ENCODE peak calls at places on chromosome 12, in four cellular contexts. Y is IMR-90, M is prostate gland, L is uterus. F is an unnamed sample.

GRCh38 chr12:5807090-5807414 is 138.0 kb downstream of the ANO2 start:
- DNase-seq in Y (peak; percentile 53), M (no peak), L (no peak), F (no peak)

GRCh38 chr12:3884671-3885070 is 11.5 kb upstream of the PARP11 start:
- DNase-seq in M (no peak), Y (no peak), L (no peak), F (no peak)

GRCh38 chr12:85279449-85280137 is 427 bp upstream of the ALX1 start:
- DNase-seq in Y (no peak), L (peak; percentile 14), M (no peak), F (no peak)

GRCh38 chr12:49369723-49370145 is 2.5 kb downstream of the SPATS2 start:
- DNase-seq in M (no peak), Y (peak; percentile 54), L (peak; percentile 27), F (no peak)

GRCh38 chr12:114186241-114187002 is 219.5 kb downstream of the TBX5 start:
- DNase-seq in L (no peak), Y (no peak), M (no peak), F (no peak)

GRCh38 chr12:46470039-46470627 is 97.6 kb upstream of the SLC38A2 start:
- DNase-seq in Y (no peak), M (no peak), L (no peak), F (no peak)

GRCh38 chr12:124438415-124439056 is 128.9 kb downstream of the NCOR2 start:
- DNase-seq in L (no peak), Y (no peak), M (no peak), F (no peak)

GRCh38 chr12:49854976-49855375 is 12.1 kb upstream of the BCDIN3D start:
- DNase-seq in L (no peak), M (no peak), Y (no peak), F (peak; percentile 82)

GRCh38 chr12:117860111-117860510 is 108.7 kb downstream of the KSR2 start:
- DNase-seq in M (no peak), L (no peak), Y (no peak), F (no peak)

GRCh38 chr12:69873429-69873828 is 48.4 kb downstream of the MYRFL start:
- DNase-seq in L (no peak), M (no peak), Y (no peak), F (no peak)

GRCh38 chr12:26119391-26119981 is 5.4 kb downstream of the BHLHE41 start:
- DNase-seq in Y (peak; percentile 78), M (no peak), L (no peak), F (no peak)

GRCh38 chr12:11836282-11836963 is 186.9 kb downstream of the ETV6 start:
- DNase-seq in L (no peak), Y (no peak), M (no peak), F (no peak)

GRCh38 chr12:47739959-47740358 is 14.7 kb upstream of the ENDOU start:
- DNase-seq in M (no peak), Y (no peak), L (no peak), F (no peak)

GRCh38 chr12:47799357-47799955 is 20.2 kb downstream of the HDAC7 start:
- DNase-seq in L (no peak), M (no peak), Y (no peak), F (no peak)

GRCh38 chr12:113422030-113422900 is at the start of gene SDSL:
- DNase-seq in M (peak; percentile 49), Y (peak; percentile 80), L (peak; percentile 27), F (peak; percentile 95)

GRCh38 chr12:109883429-109883828 is 3.1 kb upstream of the GLTP start:
- DNase-seq in L (no peak), M (no peak), Y (no peak), F (no peak)

GRCh38 chr12:112149596-112149995 is 24.2 kb downstream of the TRAFD1 start:
- DNase-seq in Y (no peak), L (no peak), M (no peak), F (no peak)

GRCh38 chr12:68229956-68230355 is 4.3 kb upstream of the IL26 start:
- DNase-seq in L (no peak), Y (no peak), M (no peak), F (no peak)

GRCh38 chr12:103331643-103332042 is 164.1 kb downstream of the C12orf42 start:
- DNase-seq in Y (no peak), M (no peak), L (no peak), F (no peak)

GRCh38 chr12:123106640-123107359 is 44.1 kb downstream of the PITPNM2 start:
- DNase-seq in L (no peak), M (no peak), Y (no peak), F (no peak)

GRCh38 chr12:112121780-112122565 is 3.4 kb upstream of the TRAFD1 start:
- DNase-seq in Y (peak; percentile 88), M (peak; percentile 65), L (peak; percentile 84), F (peak; percentile 93)

GRCh38 chr12:3129301-3130052 is 52.3 kb downstream of the TSPAN9 start:
- DNase-seq in L (no peak), M (no peak), Y (peak; percentile 88), F (no peak)

GRCh38 chr12:58918475-58918874 is 1.8 kb downstream of the LRIG3 start:
- DNase-seq in L (no peak), M (no peak), Y (peak; percentile 15), F (no peak)

GRCh38 chr12:104204690-104205480 is 10.7 kb upstream of the TXNRD1 start:
- DNase-seq in L (no peak), Y (no peak), M (no peak), F (no peak)

GRCh38 chr12:27608890-27609289 is 84.9 kb downstream of the PPFIBP1 start:
- DNase-seq in M (no peak), L (no peak), Y (no peak), F (no peak)

GRCh38 chr12:123894823-123895338 is 77.8 kb downstream of the CCDC92 start:
- DNase-seq in M (no peak), L (no peak), Y (no peak), F (no peak)

GRCh38 chr12:53963005-53963404 is 8.3 kb downstream of the HOXC12 start:
- DNase-seq in Y (no peak), M (no peak), L (no peak), F (no peak)

GRCh38 chr12:53964315-53964713 is 8.6 kb upstream of the HOXC11 start:
- DNase-seq in L (no peak), Y (no peak), M (no peak), F (no peak)

GRCh38 chr12:53965251-53966069 is 7.5 kb upstream of the HOXC11 start:
- DNase-seq in Y (no peak), L (peak; percentile 71), M (no peak), F (no peak)

GRCh38 chr12:53966070-53966384 is 6.9 kb upstream of the HOXC11 start:
- DNase-seq in L (no peak), Y (no peak), M (no peak), F (no peak)

DNA sequence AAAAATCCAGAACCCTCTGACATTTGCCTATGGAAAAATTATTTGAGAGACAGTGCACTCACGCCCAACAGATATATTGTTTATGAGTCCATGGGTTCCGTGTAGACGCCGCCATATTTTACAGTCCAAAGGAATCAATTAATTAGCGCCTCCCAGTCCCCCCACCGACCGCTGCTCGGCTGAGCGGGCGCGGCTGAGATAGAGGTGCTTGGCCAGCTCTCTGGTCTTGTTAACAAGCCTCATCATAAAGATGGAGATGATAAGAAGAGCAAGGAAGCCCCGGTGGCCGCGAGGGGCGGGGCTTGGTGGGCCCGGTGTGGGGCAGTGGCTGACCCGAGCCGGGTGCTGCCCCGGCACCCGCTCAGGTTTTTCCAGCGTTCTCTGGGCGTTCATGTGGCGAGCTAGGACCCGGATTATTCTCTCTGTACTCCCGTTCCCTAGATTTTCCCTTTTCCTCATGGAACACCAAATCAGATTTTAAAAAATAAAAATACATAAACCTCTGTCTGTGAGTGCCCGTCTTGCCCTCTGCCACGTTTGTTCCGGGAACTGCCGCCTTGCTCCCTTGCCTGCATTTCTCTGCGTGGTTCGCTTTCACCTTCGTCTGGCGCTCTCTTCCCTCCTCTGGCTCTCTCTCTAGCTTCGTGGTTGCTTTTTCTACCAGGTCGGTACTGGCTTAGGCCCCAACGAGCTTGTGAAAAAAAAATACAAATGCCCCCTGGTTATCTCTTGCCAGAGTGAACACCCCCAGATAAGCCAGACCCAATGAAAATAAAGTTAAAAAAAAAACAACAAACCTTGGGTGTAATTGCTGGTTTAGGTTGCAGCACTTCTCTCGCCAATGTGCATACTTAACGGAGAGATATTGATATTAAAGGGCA is 9.0 kb downstream of the HOXC12 start:
- DNase-seq in L (no peak), Y (no peak), M (no peak), F (no peak)
- H3K27me3 ChIP-seq in L (peaks cover 20% of the 10 kb centered on the region), Y (peaks cover 93% of the 10 kb centered on the region), M (peaks cover 54% of the 10 kb centered on the region), F (peaks cover 9% of the 10 kb centered on the region)

GRCh38 chr12:946212-946611 is 3.3 kb downstream of the RAD52 start:
- DNase-seq in M (no peak), Y (peak; percentile 42), L (no peak), F (no peak)
- TF ChIP-seq CTCF in M (no peak), Y (no peak), L (no peak), F (no peak)

GRCh38 chr12:131346578-131347344 is 364.1 kb upstream of the SFSWAP start:
- DNase-seq in M (no peak), L (no peak), Y (no peak), F (no peak)

GRCh38 chr12:131347732-131348131 is 363.2 kb upstream of the SFSWAP start:
- DNase-seq in M (no peak), Y (no peak), L (no peak), F (no peak)

GRCh38 chr12:131349397-131350127 is 361.3 kb upstream of the SFSWAP start:
- DNase-seq in M (no peak), Y (no peak), L (no peak), F (no peak)

GRCh38 chr12:131347345-131347714 is 363.6 kb upstream of the SFSWAP start:
- DNase-seq in L (no peak), M (no peak), Y (no peak), F (no peak)

DNA sequence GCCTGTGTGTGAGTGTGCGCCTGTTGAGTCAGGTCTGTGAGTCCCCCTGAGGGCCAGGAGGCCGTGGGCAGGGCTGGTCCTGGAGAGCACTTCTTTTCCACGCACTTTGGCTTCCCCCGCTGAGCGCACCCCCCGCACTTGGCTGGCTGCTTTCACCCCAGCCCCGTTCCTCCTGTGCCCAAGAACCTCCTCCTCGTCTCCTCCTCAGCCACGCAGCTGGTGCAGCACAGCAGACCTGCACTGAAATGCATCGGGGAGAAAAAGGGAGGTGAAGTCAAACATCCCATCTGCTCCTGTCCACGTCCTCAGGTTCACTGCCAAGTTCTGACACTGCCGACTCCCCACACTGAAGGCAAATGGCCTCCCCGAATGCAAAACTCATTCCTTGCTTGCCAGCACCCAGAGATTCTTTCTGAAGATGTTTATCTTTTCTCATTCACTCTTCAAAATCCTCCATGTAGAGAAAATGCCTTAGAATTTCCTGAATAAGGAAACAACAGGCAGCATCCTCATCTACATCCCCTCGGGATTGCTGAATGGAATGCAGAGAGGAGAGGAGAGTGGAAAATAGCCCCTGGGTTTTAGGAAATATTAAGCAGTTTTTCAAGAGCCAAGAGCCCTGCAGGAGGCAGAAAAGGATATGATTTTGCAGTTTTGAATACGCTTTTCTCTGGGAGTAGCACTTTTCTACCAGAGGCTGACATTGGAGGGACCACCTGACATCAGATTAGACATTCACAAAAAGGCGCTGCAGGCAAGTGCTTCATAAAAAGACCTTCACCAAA is 362.5 kb upstream of the SFSWAP start:
- DNase-seq in Y (no peak), L (no peak), M (no peak), F (no peak)
- H3K27me3 ChIP-seq in Y (no peaks in the 10 kb centered on the region), L (no peaks in the 10 kb centered on the region), M (peaks cover 4% of the 10 kb centered on the region), F (no peaks in the 10 kb centered on the region)

DNA sequence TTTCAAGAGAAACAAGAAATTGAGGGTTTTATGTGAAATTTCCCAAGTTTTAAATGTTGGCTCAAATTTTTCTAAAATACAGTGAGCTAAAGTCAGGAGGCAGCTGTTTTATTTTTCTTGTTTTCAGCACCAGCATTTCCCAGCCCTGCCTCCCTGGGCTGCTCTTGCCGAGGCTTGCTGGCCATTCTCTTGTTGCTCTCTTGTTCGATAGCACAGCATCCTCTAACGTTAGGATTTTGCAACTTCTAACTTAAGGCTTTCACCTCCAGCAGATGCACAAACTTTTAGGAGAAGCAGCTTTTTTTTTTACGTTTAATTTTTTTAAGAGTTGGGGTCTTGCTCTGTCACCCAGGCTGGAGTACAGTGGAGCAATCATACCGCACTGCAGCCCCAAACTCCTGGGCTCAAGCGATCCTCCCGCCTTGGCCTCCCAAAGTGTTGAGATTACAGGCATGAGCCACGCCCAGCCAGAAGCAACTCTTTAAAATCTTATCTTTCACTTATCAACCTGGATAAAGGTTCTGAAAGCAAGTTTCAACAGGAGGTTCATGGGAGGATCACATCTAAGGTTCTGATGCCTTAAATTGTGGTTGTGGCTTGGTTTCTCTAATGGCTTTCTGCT is 40.2 kb downstream of the B4GALNT3 start:
- DNase-seq in Y (no peak), M (no peak), L (no peak), F (no peak)
- TF ChIP-seq CTCF in Y (no peak), M (no peak), L (peak; percentile 31), F (no peak)